ENCODE peak calls at places on chromosomes 13 and 19, in nine cellular contexts. I is left lung, Z is fibroblast of lung, K is A673, X is upper lobe of right lung, L is heart right ventricle, C is gastrocnemius medialis, Y is psoas muscle, V is cardiac muscle cell. T is an unnamed sample. For H3K27me3, the result is how much of the 10 kb centered on the place peaks cover.

GRCh38 chr13:28505543-28506135 is 10.7 kb upstream of the FLT1 start:
- DNase-seq in C (no peak), L (no peak), I (no peak), X (no peak), K (no peak), Z (no peak), Y (no peak), V (no peak), T (no peak)

GRCh38 chr13:46640843-46641242 is 87.9 kb downstream of the LRCH1 start:
- DNase-seq in Y (no peak), C (no peak), X (no peak), K (no peak), V (no peak), L (no peak), Z (peak), I (no peak), T (no peak)

GRCh38 chr19:48111280-48111679 is 663 bp upstream of the PLA2G4C start:
- DNase-seq in V (no peak), I (no peak), X (no peak), L (no peak), Z (no peak), Y (no peak), C (no peak), K (no peak), T (no peak)

GRCh38 chr19:10084803-10085202 is 1.3 kb upstream of the SHFL start:
- DNase-seq in X (no peak), L (no peak), V (no peak), I (no peak), K (no peak), Z (no peak), Y (no peak), C (no peak), T (no peak)

GRCh38 chr19:41691268-41691970 is 3.3 kb upstream of the CEACAM7 start:
- DNase-seq in Z (no peak), Y (no peak), C (no peak), L (no peak), V (peak), I (no peak), X (peak), K (peak), T (no peak)

GRCh38 chr19:39544201-39544903 is 4.4 kb upstream of the EID2 start:
- DNase-seq in L (no peak), Y (no peak), V (peak), X (no peak), K (no peak), I (no peak), C (no peak), Z (no peak), T (no peak)

GRCh38 chr19:12544401-12544876 is 6.8 kb downstream of the ZNF564 start:
- DNase-seq in X (no peak), L (no peak), Z (no peak), K (no peak), C (no peak), I (no peak), Y (no peak), V (peak), T (no peak)

GRCh38 chr19:58330458-58330857 is 3.7 kb downstream of the ZSCAN22 start:
- DNase-seq in C (no peak), X (no peak), Y (no peak), Z (peak), V (peak), K (no peak), L (no peak), I (no peak), T (no peak)

GRCh38 chr13:27112006-27112405 is 59.6 kb downstream of the USP12 start:
- DNase-seq in V (no peak), X (no peak), Z (no peak), Y (no peak), C (no peak), L (no peak), K (no peak), I (no peak), T (no peak)

GRCh38 chr19:11115895-11116446 is 26.7 kb downstream of the LDLR start:
- DNase-seq in C (no peak), X (no peak), V (no peak), Z (no peak), I (no peak), L (no peak), K (no peak), Y (no peak), T (no peak)

GRCh38 chr13:100069278-100069677 is 19.6 kb upstream of the PCCA start:
- DNase-seq in Y (no peak), C (no peak), X (no peak), V (peak), I (no peak), L (no peak), K (no peak), Z (peak), T (no peak)

GRCh38 chr13:104855581-104855980 is 1679.9 kb downstream of the EFNB2 start:
- DNase-seq in K (no peak), C (no peak), V (no peak), L (no peak), I (no peak), X (no peak), Y (no peak), Z (no peak), T (no peak)

GRCh38 chr13:104854698-104855097 is 1680.8 kb downstream of the EFNB2 start:
- DNase-seq in C (no peak), Z (no peak), L (no peak), I (peak), Y (no peak), X (no peak), V (no peak), K (no peak), T (no peak)

DNA sequence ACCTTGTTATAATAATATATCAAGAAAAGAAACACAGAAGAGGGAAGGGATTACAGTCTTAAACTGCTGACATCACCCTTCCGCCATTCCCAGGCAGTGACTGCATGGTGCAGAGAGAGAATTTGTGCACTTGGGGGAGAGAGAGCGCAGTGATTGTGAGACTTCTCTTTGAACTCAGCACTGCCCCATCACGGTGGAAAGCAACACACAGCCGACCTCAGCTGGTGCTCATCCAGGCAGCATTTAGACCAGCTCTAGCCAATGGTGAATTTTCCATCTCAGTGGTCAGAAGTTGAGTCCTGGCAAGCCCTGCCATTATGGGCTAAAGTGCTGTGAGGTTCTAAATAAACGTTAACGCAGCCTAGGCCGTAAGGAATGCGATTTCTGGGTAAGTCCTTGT is 1681.5 kb downstream of the EFNB2 start:
- DNase-seq in X (no peak), V (no peak), K (no peak), C (no peak), L (no peak), Z (no peak), Y (no peak), I (no peak), T (no peak)
- H3K27ac ChIP-seq in X (no peak), V (no peak), K (no peak), C (no peak), L (no peak), Z (no peak), Y (no peak), I (no peak), T (no peak)

DNA sequence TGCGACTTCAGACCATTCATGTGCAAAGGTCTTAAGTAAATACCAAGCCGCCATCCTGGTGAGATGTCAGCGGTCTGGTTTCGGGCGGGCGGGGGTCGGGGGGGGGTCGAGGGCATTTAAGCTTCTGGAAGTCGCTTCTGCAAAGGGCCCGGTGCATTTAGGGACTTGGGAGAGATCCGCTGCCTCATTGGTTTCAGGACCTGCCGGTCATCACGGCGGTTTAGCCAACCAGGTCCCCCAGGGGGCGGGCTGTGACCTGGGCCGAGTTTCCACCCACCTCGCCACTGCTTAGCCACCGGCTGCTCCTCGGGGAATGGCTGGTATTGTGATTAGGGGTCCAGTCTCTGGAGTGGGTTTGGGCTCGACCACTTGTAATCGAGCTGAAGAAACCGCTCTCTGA is 7.8 kb downstream of the ANKLE1 start:
- DNase-seq in Y (peak), I (peak), Z (peak), X (peak), C (peak), L (peak), K (no peak), V (peak), T (no peak)
- TF ChIP-seq CTCF in Y (no peak), I (no peak), Z (no peak), X (no peak), C (no peak), L (no peak), K (no peak), V (no peak), T (no peak)

DNA sequence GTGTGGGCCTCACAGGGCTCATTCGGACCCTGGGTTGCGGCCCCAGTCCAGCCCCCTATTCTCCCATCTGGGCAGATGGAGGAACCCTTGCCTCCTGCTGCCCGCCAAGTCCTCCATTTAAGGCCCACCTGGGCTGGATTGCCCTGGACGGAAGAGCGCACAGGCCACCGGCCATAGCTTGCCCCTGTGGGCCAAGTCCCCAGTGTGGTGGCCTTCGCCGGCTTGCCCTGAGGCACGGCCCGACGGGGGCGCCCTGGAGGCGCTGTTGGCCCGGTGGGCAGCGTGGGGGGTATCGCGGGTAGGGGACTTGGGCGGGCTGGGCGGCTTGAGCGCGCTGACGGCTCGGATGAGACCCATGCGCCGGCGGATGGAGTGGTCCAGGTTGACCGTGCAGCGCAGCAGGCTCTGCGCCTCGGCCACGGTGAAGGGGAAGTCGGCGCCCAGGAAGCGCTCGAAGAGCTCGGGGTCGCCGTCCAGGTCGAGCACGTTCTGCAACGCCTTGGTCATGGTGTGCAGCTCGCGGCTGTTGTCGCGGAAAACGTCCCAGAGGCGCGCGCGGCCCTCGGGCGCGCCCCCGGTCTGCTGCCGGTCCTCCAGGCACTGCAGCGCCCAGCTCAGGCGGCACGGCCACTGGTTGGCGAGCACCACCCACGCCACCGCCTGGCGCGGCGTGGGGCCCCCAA is 8.8 kb downstream of the NKPD1 start:
- DNase-seq in K (no peak), I (no peak), C (no peak), X (no peak), L (no peak), Z (no peak), Y (no peak), V (no peak), T (no peak)
- H3K27me3 ChIP-seq in K (under half), I (under half), C (under half), X (under half), L (under half), Z (under half), Y (under half), V (under half), T (under half)

DNA sequence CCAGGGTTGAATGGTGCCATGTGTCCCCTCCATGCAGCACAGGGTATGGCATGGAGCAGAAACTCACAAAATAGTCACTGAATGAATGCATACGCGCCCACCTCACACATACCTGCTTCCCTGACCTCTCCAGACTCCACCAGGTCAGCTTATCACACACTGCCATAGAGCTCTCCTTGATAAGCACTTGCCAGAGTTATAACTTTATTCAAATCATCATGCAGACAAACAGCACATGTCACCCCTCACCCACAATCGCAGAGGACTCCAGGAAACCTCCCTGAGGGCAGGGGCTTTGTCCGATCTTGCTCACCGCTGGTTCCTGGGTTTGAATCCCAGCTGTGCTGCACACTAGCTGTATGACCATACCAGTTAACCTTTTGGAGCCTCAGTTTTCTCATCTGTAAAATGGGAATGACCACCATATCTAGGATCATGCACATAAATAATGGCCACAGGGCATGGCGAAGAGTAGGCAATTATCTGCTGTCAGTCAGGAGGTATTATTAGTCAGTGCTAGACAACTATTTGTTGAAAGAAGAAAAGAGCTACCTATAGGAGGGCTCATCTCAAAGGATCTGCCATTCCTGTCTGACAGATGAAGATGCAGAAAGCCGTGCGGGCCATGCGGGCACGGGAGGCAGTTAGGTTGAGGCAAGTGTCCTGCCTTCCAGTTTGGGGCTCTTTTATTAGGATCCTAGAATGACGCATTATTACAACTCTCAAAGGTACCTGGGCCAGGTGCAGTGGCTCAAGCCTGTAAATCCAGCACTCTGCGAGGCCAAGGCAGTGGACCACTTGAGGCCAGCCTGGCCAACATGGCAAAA is 14.0 kb downstream of the XRCC1 start:
- DNase-seq in V (no peak), I (no peak), K (no peak), X (no peak), L (no peak), Z (no peak), Y (no peak), C (no peak), T (no peak)
- H3K27ac ChIP-seq in V (no peak), I (no peak), K (peak), X (peak), L (peak), Z (peak), Y (peak), C (no peak), T (peak)

GRCh38 chr13:73910733-73911132 is 223.5 kb downstream of the KLF12 start:
- DNase-seq in Y (no peak), I (no peak), Z (no peak), C (no peak), K (no peak), X (no peak), L (no peak), V (no peak), T (no peak)
- TF ChIP-seq CTCF in Y (no peak), I (no peak), Z (no peak), C (no peak), K (no peak), X (no peak), L (no peak), V (no peak), T (no peak)

DNA sequence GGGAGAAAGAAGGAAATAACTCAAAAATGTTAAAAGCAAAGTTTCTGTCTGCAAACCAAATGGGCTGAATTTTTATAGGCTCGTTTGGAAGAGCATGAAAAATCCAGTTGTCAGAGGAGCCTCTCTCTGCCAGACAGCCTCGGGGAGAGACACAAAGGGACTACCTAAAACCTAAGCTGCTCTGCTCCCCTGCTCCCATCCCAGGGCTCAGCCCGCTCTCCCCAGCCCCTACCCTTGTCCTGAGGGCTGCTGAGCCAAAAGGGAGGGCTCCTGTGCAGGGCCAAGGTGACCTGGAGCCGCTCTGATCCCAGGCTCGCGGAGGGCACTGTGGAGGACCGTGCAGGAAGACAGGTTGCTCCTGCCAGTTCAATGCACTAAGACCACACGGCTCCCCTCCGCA is 96.7 kb upstream of the UQCRFS1 start:
- DNase-seq in C (no peak), Y (no peak), I (no peak), X (no peak), K (no peak), L (no peak), V (no peak), Z (no peak), T (no peak)
- H3K27me3 ChIP-seq in C (under half), Y (under half), I (under half), X (under half), K (under half), L (half or more), V (half or more), Z (under half), T (under half)

GRCh38 chr13:112510002-112510780 is 77.8 kb downstream of the TUBGCP3 start:
- DNase-seq in I (no peak), L (no peak), V (peak), X (no peak), K (peak), C (no peak), Y (no peak), Z (peak), T (no peak)
- H3K27ac ChIP-seq in I (peak), L (no peak), V (peak), X (peak), K (no peak), C (no peak), Y (no peak), Z (no peak), T (no peak)

DNA sequence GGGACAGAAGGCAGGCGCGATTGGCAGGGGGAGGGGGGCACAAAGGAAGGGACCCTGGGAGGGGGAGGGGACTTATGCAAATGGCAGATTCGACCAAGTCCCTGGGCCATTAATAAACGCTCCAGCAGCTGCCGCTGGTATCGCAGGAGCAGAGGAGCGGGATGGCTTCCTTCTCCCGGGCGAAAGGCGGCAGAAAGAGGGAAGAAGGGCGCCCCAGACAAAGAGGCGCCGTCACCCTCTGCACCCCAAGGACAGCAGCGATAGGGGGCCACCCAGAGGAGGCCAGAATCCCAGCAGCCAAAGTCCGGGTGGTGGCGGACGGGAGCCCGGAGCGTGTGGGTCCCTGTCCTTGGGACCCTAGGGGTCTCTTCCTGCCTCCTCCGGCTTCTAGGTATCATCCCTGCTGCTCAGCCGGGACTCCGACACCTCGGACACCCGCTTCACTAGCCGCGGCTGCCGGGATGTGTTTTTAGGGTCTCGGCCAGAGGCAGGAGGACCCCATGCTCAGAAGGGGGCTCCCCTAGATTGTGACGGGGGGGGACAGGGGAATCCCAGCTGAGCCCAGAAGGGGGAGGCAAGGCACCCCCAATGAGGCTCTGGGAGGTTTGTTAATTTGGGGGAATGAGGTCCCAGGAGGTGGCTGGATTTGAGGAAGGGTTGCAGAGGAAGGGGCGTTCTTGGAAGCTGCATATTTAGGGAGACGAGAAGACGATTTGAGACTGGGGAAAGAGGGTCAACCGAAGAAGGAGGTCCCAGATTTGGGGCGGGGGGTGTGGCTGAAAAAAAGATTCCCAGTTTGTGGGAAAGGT is 1.7 kb downstream of the PTPRS start:
- DNase-seq in V (no peak), Y (no peak), Z (no peak), C (no peak), X (no peak), L (no peak), K (peak), I (no peak), T (no peak)
- TF ChIP-seq CTCF in V (no peak), Y (no peak), Z (no peak), C (no peak), X (no peak), L (no peak), K (no peak), I (no peak), T (no peak)

GRCh38 chr13:97058896-97059295 is 64.6 kb upstream of the OXGR1 start:
- DNase-seq in X (no peak), I (no peak), V (no peak), Y (no peak), Z (peak), C (no peak), L (no peak), K (no peak), T (no peak)
- H3K27me3 ChIP-seq in X (under half), I (under half), V (under half), Y (under half), Z (under half), C (under half), L (under half), K (under half), T (under half)

GRCh38 chr19:17451820-17452219 is 3.4 kb upstream of the TMEM221 start:
- DNase-seq in V (no peak), L (no peak), I (no peak), K (no peak), X (no peak), C (no peak), Y (no peak), Z (no peak), T (no peak)

GRCh38 chr19:17445526-17446165 is 2.8 kb downstream of the TMEM221 start:
- DNase-seq in V (no peak), K (no peak), L (no peak), Y (no peak), C (no peak), X (no peak), I (no peak), Z (no peak), T (no peak)

GRCh38 chr19:17450264-17451075 is 2.0 kb upstream of the TMEM221 start:
- DNase-seq in Y (no peak), I (no peak), X (no peak), Z (no peak), C (no peak), V (no peak), L (no peak), K (no peak), T (no peak)

GRCh38 chr19:17448190-17448967 is at the start of gene TMEM221:
- DNase-seq in L (peak), Y (peak), C (peak), I (peak), Z (no peak), K (peak), V (peak), X (peak), T (peak)

DNA sequence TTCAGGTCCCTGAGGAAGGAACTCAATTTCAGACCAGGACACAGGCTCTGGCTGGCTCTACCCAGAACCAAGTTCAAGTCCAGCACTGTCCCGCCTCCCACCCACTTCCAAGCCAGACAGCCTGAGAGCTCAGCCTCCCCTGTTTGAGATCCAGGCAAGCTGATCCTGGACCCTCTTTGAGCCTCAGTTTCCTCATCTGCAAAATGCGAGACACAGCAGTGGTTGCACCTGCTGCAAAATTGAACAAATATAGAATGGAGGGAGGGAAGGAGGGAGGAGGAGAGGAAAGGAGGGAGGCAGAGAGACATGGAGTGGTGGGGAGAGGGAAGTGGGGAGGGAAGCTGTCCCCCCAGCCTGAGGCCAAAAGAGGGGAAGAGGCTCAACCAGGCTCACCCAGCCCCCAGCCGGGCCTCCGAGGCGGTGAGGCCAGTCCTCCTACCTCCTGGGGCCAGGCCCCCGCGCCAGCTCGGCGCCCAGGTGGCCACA is 721 bp downstream of the TMEM221 start:
- DNase-seq in Y (no peak), K (no peak), L (no peak), V (no peak), Z (no peak), I (peak), C (no peak), X (no peak), T (no peak)
- H3K27ac ChIP-seq in Y (no peak), K (no peak), L (no peak), V (no peak), Z (no peak), I (no peak), C (no peak), X (no peak), T (no peak)